ENCODE peak calls at places on chromosomes 5 and 9, in four cellular contexts. S is A549, T is DMS 273 treated with DMSO at 0.1 percent for 48 hours, H is dermis microvascular lymphatic vessel endothelial cell. V is an unnamed sample.

GRCh38 chr9:100216178-100216787 is 117.2 kb downstream of the INVS start:
- DNase-seq in H (peak; percentile 57), S (peak; percentile 9), T (no peak), V (peak; percentile 44)

GRCh38 chr5:94407023-94407422 is 211.4 kb downstream of the KIAA0825 start:
- DNase-seq in S (no peak), T (no peak), H (no peak), V (no peak)

GRCh38 chr5:36739751-36740221 is 133.4 kb downstream of the SLC1A3 start:
- DNase-seq in T (peak; percentile 80), H (peak; percentile 57), S (peak; percentile 47), V (peak; percentile 82)

GRCh38 chr5:399296-400281 is 43.4 kb upstream of the EXOC3 start:
- DNase-seq in T (peak; percentile 45), H (peak; percentile 88), S (peak; percentile 35), V (peak; percentile 45)

GRCh38 chr9:85600675-85601263 is 141.0 kb downstream of the AGTPBP1 start:
- DNase-seq in H (no peak), T (no peak), S (no peak), V (no peak)

GRCh38 chr9:72274916-72275315 is 90.1 kb downstream of the ZFAND5 start:
- DNase-seq in H (no peak), T (no peak), S (no peak), V (no peak)

GRCh38 chr9:95411211-95411892 is 93.8 kb upstream of the FANCC start:
- DNase-seq in H (no peak), S (no peak), T (no peak), V (no peak)

GRCh38 chr9:123548749-123549545 is 192.9 kb downstream of the CRB2 start:
- DNase-seq in H (no peak), T (no peak), S (no peak), V (no peak)

GRCh38 chr5:58773744-58774441 is 191.0 kb downstream of the RAB3C start:
- DNase-seq in S (no peak), H (no peak), T (peak; percentile 97), V (peak; percentile 93)

GRCh38 chr9:34558911-34559615 is 30.5 kb downstream of the CNTFR start:
- DNase-seq in T (no peak), H (no peak), S (no peak), V (no peak)

GRCh38 chr5:95390812-95391492 is at the start of gene FAM81B:
- DNase-seq in H (no peak), S (no peak), T (no peak), V (no peak)

GRCh38 chr5:43769576-43770352 is 166.8 kb downstream of the NNT start:
- DNase-seq in S (no peak), T (no peak), H (peak; percentile 85), V (no peak)

GRCh38 chr5:67992919-67993318 is 222.6 kb upstream of the PIK3R1 start:
- DNase-seq in T (no peak), H (peak; percentile 26), S (no peak), V (no peak)

GRCh38 chr5:4345850-4346249 is 750.2 kb downstream of the IRX1 start:
- DNase-seq in S (no peak), T (no peak), H (no peak), V (no peak)

GRCh38 chr5:131211669-131212068 is 40.9 kb downstream of the LYRM7 start:
- DNase-seq in S (no peak), T (no peak), H (no peak), V (no peak)

GRCh38 chr5:22473865-22474264 is 379.3 kb downstream of the CDH12 start:
- DNase-seq in H (no peak), S (no peak), T (no peak), V (no peak)

GRCh38 chr5:44875661-44876250 is 67.0 kb downstream of the MRPS30 start:
- DNase-seq in T (no peak), S (peak; percentile 64), H (no peak), V (no peak)

GRCh38 chr9:117043159-117043558 is 356.1 kb downstream of the TRIM32 start:
- DNase-seq in T (no peak), H (no peak), S (no peak), V (no peak)

GRCh38 chr9:129584136-129584535 is 36.8 kb downstream of the C9orf50 start:
- DNase-seq in T (peak; percentile 26), S (peak; percentile 82), H (peak; percentile 40), V (peak; percentile 66)

GRCh38 chr9:126367646-126368419 is 41.2 kb downstream of the MVB12B start:
- DNase-seq in T (no peak), H (no peak), S (no peak), V (no peak)

GRCh38 chr5:167579701-167580045 is 711.8 kb upstream of the WWC1 start:
- DNase-seq in H (no peak), T (no peak), S (no peak), V (no peak)

GRCh38 chr5:158755971-158756370 is 343.7 kb downstream of the EBF1 start:
- DNase-seq in H (no peak), S (no peak), T (no peak), V (no peak)

GRCh38 chr9:99803694-99804093 is 18.0 kb upstream of the NR4A3 start:
- DNase-seq in T (no peak), S (no peak), H (no peak), V (no peak)

GRCh38 chr9:113566011-113566711 is 102.6 kb downstream of the RGS3 start:
- DNase-seq in S (no peak), H (no peak), T (no peak), V (no peak)

GRCh38 chr5:16508730-16509531 is 43.3 kb upstream of the ZNF622 start:
- DNase-seq in H (no peak), T (no peak), S (no peak), V (no peak)

GRCh38 chr5:64210866-64211265 is 45.2 kb downstream of the RNF180 start:
- DNase-seq in T (peak; percentile 6), H (no peak), S (no peak), V (no peak)

GRCh38 chr9:86350006-86350755 is 4.0 kb downstream of the TUT7 start:
- DNase-seq in S (no peak), T (no peak), H (no peak), V (no peak)

V was measured in NCI-H446.